ENCODE peak calls at places on chromosomes 16 and 17, in eight cellular contexts. One of them, this sample, is unnamed.

GRCh38 chr17:37388266-37388665 is 12.5 kb downstream of the C17orf78 start:
- DNase-seq in prostate gland: no peak
- DNase-seq in brain microvascular endothelial cell: no peak
- DNase-seq in hepatocyte: no peak
- DNase-seq in fibroblast of the aortic adventitia: peak; percentile 42
- DNase-seq in heart left ventricle: no peak
- DNase-seq in fibroblast of pulmonary artery: peak; percentile 13
- DNase-seq in coronary artery: no peak
- DNase-seq in this sample: peak; percentile 55

GRCh38 chr16:13995194-13995593 is 75.2 kb downstream of the ERCC4 start:
- DNase-seq in prostate gland: no peak
- DNase-seq in brain microvascular endothelial cell: no peak
- DNase-seq in hepatocyte: no peak
- DNase-seq in fibroblast of the aortic adventitia: no peak
- DNase-seq in heart left ventricle: no peak
- DNase-seq in fibroblast of pulmonary artery: no peak
- DNase-seq in coronary artery: peak; percentile 22
- DNase-seq in this sample: no peak

GRCh38 chr17:62705116-62705515 is 77.6 kb downstream of the MRC2 start:
- DNase-seq in prostate gland: no peak
- DNase-seq in brain microvascular endothelial cell: no peak
- DNase-seq in hepatocyte: no peak
- DNase-seq in fibroblast of the aortic adventitia: peak; percentile 51
- DNase-seq in heart left ventricle: no peak
- DNase-seq in fibroblast of pulmonary artery: no peak
- DNase-seq in coronary artery: no peak
- DNase-seq in this sample: no peak

GRCh38 chr16:88436796-88437195 is 16.3 kb upstream of the ZFPM1 start:
- DNase-seq in prostate gland: no peak
- DNase-seq in brain microvascular endothelial cell: no peak
- DNase-seq in hepatocyte: no peak
- DNase-seq in fibroblast of the aortic adventitia: no peak
- DNase-seq in heart left ventricle: no peak
- DNase-seq in fibroblast of pulmonary artery: no peak
- DNase-seq in coronary artery: no peak
- DNase-seq in this sample: no peak

GRCh38 chr16:30381351-30382041 is 865 bp downstream of the SEPTIN1 start:
- DNase-seq in prostate gland: no peak
- DNase-seq in brain microvascular endothelial cell: no peak
- DNase-seq in hepatocyte: no peak
- DNase-seq in fibroblast of the aortic adventitia: no peak
- DNase-seq in heart left ventricle: no peak
- DNase-seq in fibroblast of pulmonary artery: no peak
- DNase-seq in coronary artery: no peak
- DNase-seq in this sample: no peak

GRCh38 chr16:369866-370436 is 387 bp downstream of the MRPL28 start:
- DNase-seq in prostate gland: no peak
- DNase-seq in brain microvascular endothelial cell: no peak
- DNase-seq in hepatocyte: peak; percentile 56
- DNase-seq in fibroblast of the aortic adventitia: no peak
- DNase-seq in heart left ventricle: no peak
- DNase-seq in fibroblast of pulmonary artery: no peak
- DNase-seq in coronary artery: no peak
- DNase-seq in this sample: no peak

GRCh38 chr17:32486701-32487459 is at the start of gene CDK5R1:
- DNase-seq in prostate gland: peak; percentile 48
- DNase-seq in brain microvascular endothelial cell: no peak
- DNase-seq in hepatocyte: peak; percentile 91
- DNase-seq in fibroblast of the aortic adventitia: peak; percentile 12
- DNase-seq in heart left ventricle: peak; percentile 65
- DNase-seq in fibroblast of pulmonary artery: peak; percentile 42
- DNase-seq in coronary artery: no peak
- DNase-seq in this sample: no peak

GRCh38 chr17:78716292-78716691 is 65.8 kb downstream of the CYTH1 start:
- DNase-seq in prostate gland: no peak
- DNase-seq in brain microvascular endothelial cell: no peak
- DNase-seq in hepatocyte: no peak
- DNase-seq in fibroblast of the aortic adventitia: no peak
- DNase-seq in heart left ventricle: no peak
- DNase-seq in fibroblast of pulmonary artery: no peak
- DNase-seq in coronary artery: no peak
- DNase-seq in this sample: no peak

GRCh38 chr16:69166221-69166833 is 20.6 kb upstream of the SNTB2 start:
- DNase-seq in prostate gland: no peak
- DNase-seq in brain microvascular endothelial cell: peak; percentile 28
- DNase-seq in hepatocyte: no peak
- DNase-seq in fibroblast of the aortic adventitia: peak; percentile 39
- DNase-seq in heart left ventricle: no peak
- DNase-seq in fibroblast of pulmonary artery: no peak
- DNase-seq in coronary artery: no peak
- DNase-seq in this sample: peak; percentile 80

GRCh38 chr16:27596411-27596810 is 46.5 kb downstream of the KATNIP start:
- DNase-seq in prostate gland: no peak
- DNase-seq in brain microvascular endothelial cell: no peak
- DNase-seq in hepatocyte: no peak
- DNase-seq in fibroblast of the aortic adventitia: no peak
- DNase-seq in heart left ventricle: no peak
- DNase-seq in fibroblast of pulmonary artery: peak; percentile 50
- DNase-seq in coronary artery: no peak
- DNase-seq in this sample: no peak

GRCh38 chr17:42660692-42661345 is 1.7 kb downstream of the TUBG2 start:
- DNase-seq in prostate gland: peak; percentile 65
- DNase-seq in brain microvascular endothelial cell: no peak
- DNase-seq in hepatocyte: peak; percentile 67
- DNase-seq in fibroblast of the aortic adventitia: peak; percentile 64
- DNase-seq in heart left ventricle: no peak
- DNase-seq in fibroblast of pulmonary artery: peak; percentile 58
- DNase-seq in coronary artery: no peak
- DNase-seq in this sample: peak; percentile 89

GRCh38 chr16:49419016-49419415 is 45.4 kb downstream of the C16orf78 start:
- DNase-seq in prostate gland: no peak
- DNase-seq in brain microvascular endothelial cell: no peak
- DNase-seq in hepatocyte: no peak
- DNase-seq in fibroblast of the aortic adventitia: no peak
- DNase-seq in heart left ventricle: no peak
- DNase-seq in fibroblast of pulmonary artery: no peak
- DNase-seq in coronary artery: no peak
- DNase-seq in this sample: no peak

GRCh38 chr16:81004646-81005353 is 1.9 kb downstream of the CMC2 start:
- DNase-seq in prostate gland: peak; percentile 56
- DNase-seq in brain microvascular endothelial cell: peak; percentile 62
- DNase-seq in hepatocyte: peak; percentile 83
- DNase-seq in fibroblast of the aortic adventitia: peak; percentile 83
- DNase-seq in heart left ventricle: no peak
- DNase-seq in fibroblast of pulmonary artery: peak; percentile 76
- DNase-seq in coronary artery: no peak
- DNase-seq in this sample: peak; percentile 71

DNA sequence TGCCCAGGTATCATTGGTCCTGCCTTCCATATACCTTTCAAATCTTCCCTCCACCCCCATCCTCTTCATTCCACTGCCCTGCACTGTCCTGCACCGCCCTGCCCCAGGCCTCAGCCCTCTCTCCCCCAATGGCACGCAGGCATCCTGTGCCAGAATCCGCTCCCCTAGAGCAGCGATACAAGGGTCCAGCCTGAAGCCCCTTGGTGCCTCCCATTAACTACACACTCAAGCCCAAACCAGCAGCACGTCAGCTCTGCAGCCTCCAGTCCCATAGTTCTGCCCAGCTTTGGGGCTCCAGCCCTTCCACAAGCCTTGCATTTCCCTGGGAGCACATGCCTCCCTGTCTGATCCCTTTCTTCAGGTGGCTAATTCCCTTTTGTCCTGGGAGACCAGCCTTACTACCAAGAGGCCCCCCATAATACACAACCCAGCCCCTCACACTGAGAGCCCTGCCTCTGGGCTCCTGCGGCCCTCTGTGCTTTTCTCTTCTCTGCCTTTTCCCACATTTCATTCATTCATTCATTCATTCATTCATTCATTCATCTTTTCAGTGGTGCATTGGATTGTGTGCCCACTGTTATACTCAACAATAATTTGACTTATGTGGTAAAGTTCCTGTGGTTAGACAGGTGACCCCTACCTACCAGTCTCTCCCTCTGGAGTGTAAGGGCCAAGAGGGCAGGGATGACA is 26.8 kb upstream of the DLX3 start:
- DNase-seq in prostate gland: no peak
- DNase-seq in brain microvascular endothelial cell: no peak
- DNase-seq in hepatocyte: no peak
- DNase-seq in fibroblast of the aortic adventitia: no peak
- DNase-seq in heart left ventricle: no peak
- DNase-seq in fibroblast of pulmonary artery: no peak
- DNase-seq in coronary artery: no peak
- DNase-seq in this sample: no peak
- TF ChIP-seq CTCF in prostate gland: no peak
- TF ChIP-seq CTCF in brain microvascular endothelial cell: no peak
- TF ChIP-seq CTCF in hepatocyte: no peak
- TF ChIP-seq CTCF in fibroblast of the aortic adventitia: no peak
- TF ChIP-seq CTCF in heart left ventricle: no peak
- TF ChIP-seq CTCF in fibroblast of pulmonary artery: no peak
- TF ChIP-seq CTCF in coronary artery: no peak
- TF ChIP-seq CTCF in this sample: no peak

GRCh38 chr17:15307686-15308085 is 33.7 kb downstream of the TEKT3 start:
- DNase-seq in prostate gland: no peak
- DNase-seq in brain microvascular endothelial cell: no peak
- DNase-seq in hepatocyte: no peak
- DNase-seq in fibroblast of the aortic adventitia: peak; percentile 31
- DNase-seq in heart left ventricle: no peak
- DNase-seq in fibroblast of pulmonary artery: peak; percentile 4
- DNase-seq in coronary artery: no peak
- DNase-seq in this sample: peak; percentile 40

GRCh38 chr17:15309236-15309635 is 32.2 kb downstream of the TEKT3 start:
- DNase-seq in prostate gland: no peak
- DNase-seq in brain microvascular endothelial cell: no peak
- DNase-seq in hepatocyte: no peak
- DNase-seq in fibroblast of the aortic adventitia: no peak
- DNase-seq in heart left ventricle: no peak
- DNase-seq in fibroblast of pulmonary artery: no peak
- DNase-seq in coronary artery: no peak
- DNase-seq in this sample: no peak

GRCh38 chr17:15303851-15304250 is 37.5 kb downstream of the TEKT3 start:
- DNase-seq in prostate gland: no peak
- DNase-seq in brain microvascular endothelial cell: no peak
- DNase-seq in hepatocyte: no peak
- DNase-seq in fibroblast of the aortic adventitia: no peak
- DNase-seq in heart left ventricle: no peak
- DNase-seq in fibroblast of pulmonary artery: no peak
- DNase-seq in coronary artery: no peak
- DNase-seq in this sample: no peak

GRCh38 chr17:15308758-15309157 is 32.6 kb downstream of the TEKT3 start:
- DNase-seq in prostate gland: no peak
- DNase-seq in brain microvascular endothelial cell: no peak
- DNase-seq in hepatocyte: no peak
- DNase-seq in fibroblast of the aortic adventitia: no peak
- DNase-seq in heart left ventricle: no peak
- DNase-seq in fibroblast of pulmonary artery: no peak
- DNase-seq in coronary artery: no peak
- DNase-seq in this sample: no peak

DNA sequence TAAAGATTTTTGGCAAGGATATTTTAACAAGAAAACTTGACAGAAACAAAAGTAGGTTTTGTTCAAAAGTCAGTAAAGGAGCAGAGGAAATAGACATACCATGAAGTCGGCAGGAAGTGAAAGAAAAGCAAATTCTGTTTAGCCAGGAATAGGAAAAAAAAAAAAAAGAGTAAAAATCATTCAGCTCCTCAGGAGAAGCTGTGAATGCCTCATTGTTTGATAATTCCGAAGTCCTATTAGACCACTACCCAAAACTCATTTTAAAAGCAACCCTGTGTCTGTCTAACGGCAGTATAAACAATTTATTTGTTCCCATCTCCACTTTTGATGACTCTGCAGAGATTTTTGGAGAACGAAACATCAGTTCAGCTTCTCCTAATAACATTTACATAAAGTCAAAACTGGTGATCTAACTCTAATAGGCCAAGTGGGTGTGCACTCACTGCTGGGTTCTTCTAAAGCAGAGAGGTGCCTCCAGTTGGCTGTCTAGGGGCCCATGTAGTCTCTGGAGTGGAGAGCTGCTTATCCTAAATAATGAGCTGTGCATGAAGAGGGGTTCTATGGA is 34.9 kb downstream of the TEKT3 start:
- DNase-seq in prostate gland: no peak
- DNase-seq in brain microvascular endothelial cell: no peak
- DNase-seq in hepatocyte: no peak
- DNase-seq in fibroblast of the aortic adventitia: peak; percentile 18
- DNase-seq in heart left ventricle: no peak
- DNase-seq in fibroblast of pulmonary artery: no peak
- DNase-seq in coronary artery: no peak
- DNase-seq in this sample: peak; percentile 14
- H3K4me3 ChIP-seq in prostate gland: no peak overlapping the region
- H3K4me3 ChIP-seq in brain microvascular endothelial cell: peak overlapping the region; percentile 9
- H3K4me3 ChIP-seq in hepatocyte: no peak overlapping the region
- H3K4me3 ChIP-seq in fibroblast of the aortic adventitia: no peak overlapping the region
- H3K4me3 ChIP-seq in heart left ventricle: peak overlapping the region; percentile 4
- H3K4me3 ChIP-seq in fibroblast of pulmonary artery: peak overlapping the region; percentile 18
- H3K4me3 ChIP-seq in coronary artery: peak overlapping the region; percentile 43
- H3K4me3 ChIP-seq in this sample: no peak overlapping the region

DNA sequence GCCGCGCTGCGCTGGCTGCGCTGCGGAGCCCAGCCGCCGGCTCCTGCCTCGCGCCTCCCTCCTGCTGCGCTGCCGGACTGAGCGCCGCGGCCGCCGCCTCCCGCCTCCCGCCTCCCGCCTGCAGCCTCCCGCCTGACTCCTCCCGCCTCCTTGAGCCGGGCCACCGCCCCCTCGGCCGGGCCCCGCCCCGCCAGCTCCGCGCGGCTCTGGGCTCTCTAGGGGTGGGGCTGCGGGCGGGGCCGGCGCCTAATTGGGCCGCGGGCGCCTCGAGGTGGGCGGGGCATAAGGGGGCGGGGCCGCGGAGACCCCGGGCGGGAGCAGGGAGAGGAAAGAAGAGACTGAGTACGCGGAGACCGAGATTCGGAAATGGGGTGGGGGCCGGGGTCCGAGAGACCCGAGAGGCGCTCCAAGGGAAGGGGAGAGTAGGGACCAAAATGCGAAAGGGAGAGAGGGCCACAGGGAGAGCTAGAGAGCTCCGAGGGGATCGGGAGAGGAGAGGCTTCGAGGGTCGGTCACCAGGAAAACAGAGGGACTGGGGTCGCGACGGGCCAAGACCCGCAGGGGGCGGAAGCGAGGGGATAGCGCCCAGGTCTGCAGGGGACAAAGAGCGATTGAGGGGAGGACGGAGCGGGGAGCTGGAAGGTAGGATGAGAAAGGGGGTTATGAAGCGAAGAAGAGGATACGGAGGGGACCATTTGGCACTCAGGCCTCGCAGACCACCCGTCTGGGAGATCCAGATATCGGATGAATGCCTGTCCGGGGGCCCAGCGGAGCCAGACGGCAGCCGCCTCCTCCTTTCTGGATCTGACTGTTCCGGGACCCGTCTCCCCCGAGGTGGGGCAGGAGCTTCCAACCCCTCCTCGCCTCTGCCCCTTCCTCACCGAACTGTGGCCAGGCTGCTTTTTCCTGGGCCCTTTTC is at the start of gene C1QL1:
- DNase-seq in prostate gland: peak; percentile 85
- DNase-seq in brain microvascular endothelial cell: peak; percentile 71
- DNase-seq in hepatocyte: peak; percentile 95
- DNase-seq in fibroblast of the aortic adventitia: peak; percentile 73
- DNase-seq in heart left ventricle: peak; percentile 94
- DNase-seq in fibroblast of pulmonary artery: peak; percentile 86
- DNase-seq in coronary artery: peak; percentile 84
- DNase-seq in this sample: peak; percentile 74
- TF ChIP-seq CTCF in prostate gland: no peak
- TF ChIP-seq CTCF in brain microvascular endothelial cell: peak; percentile 33
- TF ChIP-seq CTCF in hepatocyte: peak; percentile 28
- TF ChIP-seq CTCF in fibroblast of the aortic adventitia: peak; percentile 36
- TF ChIP-seq CTCF in heart left ventricle: no peak
- TF ChIP-seq CTCF in fibroblast of pulmonary artery: peak; percentile 15
- TF ChIP-seq CTCF in coronary artery: no peak
- TF ChIP-seq CTCF in this sample: no peak

GRCh38 chr16:4313563-4314531 is 2.0 kb upstream of the GLIS2 start:
- DNase-seq in prostate gland: no peak
- DNase-seq in brain microvascular endothelial cell: no peak
- DNase-seq in hepatocyte: peak; percentile 89
- DNase-seq in fibroblast of the aortic adventitia: peak; percentile 31
- DNase-seq in heart left ventricle: no peak
- DNase-seq in fibroblast of pulmonary artery: no peak
- DNase-seq in coronary artery: no peak
- DNase-seq in this sample: peak; percentile 35
- H3K4me3 ChIP-seq in prostate gland: no peak overlapping the region
- H3K4me3 ChIP-seq in brain microvascular endothelial cell: no peak overlapping the region
- H3K4me3 ChIP-seq in hepatocyte: no peak overlapping the region
- H3K4me3 ChIP-seq in fibroblast of the aortic adventitia: no peak overlapping the region
- H3K4me3 ChIP-seq in heart left ventricle: no peak overlapping the region
- H3K4me3 ChIP-seq in fibroblast of pulmonary artery: no peak overlapping the region
- H3K4me3 ChIP-seq in coronary artery: peak overlapping the region; percentile 82
- H3K4me3 ChIP-seq in this sample: no peak overlapping the region

This sample was measured in fibroblast of mammary gland.